ENCODE peak calls at places on chromosomes 12 and 14, in five cellular contexts. C is tibial artery, P is fibroblast of lung, E is heart left ventricle, V is right atrium auricular region. I is an unnamed sample. For H3K4me1, the result is how much of the 10 kb centered on the place peaks cover.

GRCh38 chr12:52210186-52210924 is 18.5 kb upstream of the KRT80 start:
- DNase-seq in C (peak), P (peak), E (no peak), V (peak), I (no peak)

GRCh38 chr12:85626031-85626781 is 210.0 kb downstream of the RASSF9 start:
- DNase-seq in C (no peak), P (peak), E (no peak), V (no peak), I (no peak)

GRCh38 chr14:90850487-90850886 is 34.3 kb upstream of the TTC7B start:
- DNase-seq in C (no peak), P (peak), E (no peak), V (no peak), I (no peak)

GRCh38 chr12:87687362-87687761 is 341.8 kb downstream of the C12orf50 start:
- DNase-seq in C (no peak), P (peak), E (no peak), V (no peak), I (no peak)

GRCh38 chr12:83807906-83808305 is 1104.7 kb downstream of the SLC6A15 start:
- DNase-seq in C (no peak), P (no peak), E (no peak), V (no peak), I (no peak)

GRCh38 chr12:126772171-126772864 is 1494.7 kb upstream of the TMEM132C start:
- DNase-seq in C (no peak), P (peak), E (no peak), V (no peak), I (peak)

GRCh38 chr12:54187075-54187474 is 1.7 kb downstream of the SMUG1 start:
- DNase-seq in C (no peak), P (no peak), E (no peak), V (no peak), I (no peak)

GRCh38 chr12:130223767-130224244 is 61.5 kb downstream of the FZD10 start:
- DNase-seq in C (no peak), P (no peak), E (no peak), V (no peak), I (no peak)

GRCh38 chr14:22977684-22978486 is 4.5 kb downstream of the AJUBA start:
- DNase-seq in C (peak), P (peak), E (peak), V (no peak), I (peak)

GRCh38 chr12:27462151-27462694 is 15.7 kb downstream of the SMCO2 start:
- DNase-seq in C (no peak), P (peak), E (no peak), V (no peak), I (no peak)

GRCh38 chr12:93592641-93593396 is 20.3 kb downstream of the SOCS2 start:
- DNase-seq in C (no peak), P (no peak), E (no peak), V (no peak), I (no peak)

GRCh38 chr12:93597608-93598007 is 25.1 kb downstream of the SOCS2 start:
- DNase-seq in C (no peak), P (no peak), E (no peak), V (no peak), I (no peak)

GRCh38 chr12:93593833-93594232 is 21.4 kb downstream of the SOCS2 start:
- DNase-seq in C (no peak), P (no peak), E (no peak), V (no peak), I (no peak)

GRCh38 chr12:93594766-93595165 is 22.3 kb downstream of the SOCS2 start:
- DNase-seq in C (no peak), P (no peak), E (no peak), V (no peak), I (no peak)

DNA sequence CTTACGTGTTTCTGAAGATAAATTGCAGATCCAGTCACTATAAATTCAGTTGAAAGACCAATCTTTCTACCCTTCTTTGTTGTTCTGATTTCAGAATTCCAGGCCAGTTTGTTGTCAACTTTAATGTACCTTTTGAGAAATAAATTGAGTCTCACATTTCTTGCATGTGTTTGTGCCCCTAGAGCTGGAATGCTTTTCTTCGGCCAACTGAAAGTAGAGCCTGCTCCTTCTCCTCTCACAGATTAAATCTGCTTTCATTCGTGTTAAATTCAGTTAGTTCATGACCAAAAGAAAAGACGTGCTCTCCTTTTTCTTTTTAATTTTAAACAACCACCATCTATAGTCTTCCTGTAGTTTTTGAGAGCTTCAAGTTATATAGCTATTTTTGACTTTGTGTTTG is 22.9 kb downstream of the SOCS2 start:
- DNase-seq in C (no peak), P (no peak), E (no peak), V (no peak), I (no peak)
- TF ChIP-seq CTCF in C (no peak), P (no peak), E (no peak), V (no peak), I (no peak)

GRCh38 chr12:80044694-80045046 is 54.7 kb upstream of the OTOGL start:
- DNase-seq in C (no peak), P (peak), E (no peak), V (no peak), I (no peak)

GRCh38 chr12:80038062-80038560 is 61.2 kb upstream of the OTOGL start:
- DNase-seq in C (no peak), P (no peak), E (no peak), V (no peak), I (no peak)

GRCh38 chr12:80040075-80040738 is 59.1 kb upstream of the OTOGL start:
- DNase-seq in C (no peak), P (peak), E (no peak), V (no peak), I (no peak)

GRCh38 chr12:80041071-80041470 is 58.3 kb upstream of the OTOGL start:
- DNase-seq in C (no peak), P (no peak), E (no peak), V (no peak), I (no peak)

GRCh38 chr12:80041691-80042090 is 57.6 kb upstream of the OTOGL start:
- DNase-seq in C (no peak), P (peak), E (no peak), V (no peak), I (no peak)
- H3K4me3 ChIP-seq in C (no peak), P (no peak), E (no peak), V (no peak), I (no peak)

DNA sequence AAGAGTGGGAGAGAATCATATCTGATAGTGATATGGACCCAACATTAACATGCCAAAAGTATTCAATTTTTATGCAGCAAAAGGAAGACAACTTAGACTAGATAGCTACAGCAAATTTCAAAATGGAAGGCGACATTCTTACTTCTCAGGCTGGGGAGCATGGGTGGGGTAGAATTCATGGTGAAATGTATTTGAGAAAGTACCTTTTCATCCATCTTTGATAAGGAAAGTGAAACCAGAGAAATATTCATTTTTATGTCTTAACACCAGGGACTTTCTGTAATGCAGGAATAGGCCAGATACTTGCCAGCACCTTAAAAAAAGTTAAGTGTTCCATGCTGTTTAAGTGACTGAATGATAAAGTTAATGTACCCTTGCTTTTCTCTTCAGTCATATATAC is 13.4 kb downstream of the BTG1 start:
- DNase-seq in C (no peak), P (no peak), E (no peak), V (no peak), I (no peak)
- H3K4me1 ChIP-seq in C (under half), P (under half), E (under half), V (half or more), I (under half)

GRCh38 chr14:98731701-98732100 is 540.3 kb downstream of the BCL11B start:
- DNase-seq in C (no peak), P (no peak), E (no peak), V (no peak), I (no peak)
- TF ChIP-seq CTCF in C (no peak), P (no peak), E (no peak), V (no peak), I (no peak)

GRCh38 chr12:74541074-74541473 is 3.4 kb downstream of the ATXN7L3B start:
- DNase-seq in C (no peak), P (no peak), E (no peak), V (no peak), I (no peak)
- H3K4me3 ChIP-seq in C (no peak), P (no peak), E (no peak), V (no peak), I (no peak)

GRCh38 chr14:104694475-104694950 is 5.1 kb downstream of the INF2 start:
- DNase-seq in C (no peak), P (no peak), E (no peak), V (no peak), I (no peak)

GRCh38 chr14:104693482-104694431 is 4.3 kb downstream of the INF2 start:
- DNase-seq in C (no peak), P (no peak), E (no peak), V (no peak), I (no peak)

GRCh38 chr14:104692261-104692938 is 3.0 kb downstream of the INF2 start:
- DNase-seq in C (no peak), P (no peak), E (no peak), V (no peak), I (no peak)

GRCh38 chr14:104691546-104692260 is 2.3 kb downstream of the INF2 start:
- DNase-seq in C (no peak), P (no peak), E (no peak), V (no peak), I (no peak)

GRCh38 chr14:104692939-104693315 is 3.5 kb downstream of the INF2 start:
- DNase-seq in C (no peak), P (no peak), E (no peak), V (no peak), I (no peak)
- H3K4me1 ChIP-seq in C (under half), P (under half), E (half or more), V (half or more), I (half or more)

GRCh38 chr12:57897296-57897974 is 43.9 kb upstream of the ATP23 start:
- DNase-seq in C (no peak), P (no peak), E (no peak), V (no peak), I (no peak)

GRCh38 chr12:57898308-57898970 is 42.9 kb upstream of the ATP23 start:
- DNase-seq in C (no peak), P (no peak), E (no peak), V (no peak), I (no peak)

GRCh38 chr12:57895337-57896138 is 45.8 kb upstream of the ATP23 start:
- DNase-seq in C (no peak), P (no peak), E (no peak), V (no peak), I (no peak)

GRCh38 chr12:57896139-57896436 is 45.3 kb upstream of the ATP23 start:
- DNase-seq in C (no peak), P (no peak), E (no peak), V (no peak), I (no peak)

DNA sequence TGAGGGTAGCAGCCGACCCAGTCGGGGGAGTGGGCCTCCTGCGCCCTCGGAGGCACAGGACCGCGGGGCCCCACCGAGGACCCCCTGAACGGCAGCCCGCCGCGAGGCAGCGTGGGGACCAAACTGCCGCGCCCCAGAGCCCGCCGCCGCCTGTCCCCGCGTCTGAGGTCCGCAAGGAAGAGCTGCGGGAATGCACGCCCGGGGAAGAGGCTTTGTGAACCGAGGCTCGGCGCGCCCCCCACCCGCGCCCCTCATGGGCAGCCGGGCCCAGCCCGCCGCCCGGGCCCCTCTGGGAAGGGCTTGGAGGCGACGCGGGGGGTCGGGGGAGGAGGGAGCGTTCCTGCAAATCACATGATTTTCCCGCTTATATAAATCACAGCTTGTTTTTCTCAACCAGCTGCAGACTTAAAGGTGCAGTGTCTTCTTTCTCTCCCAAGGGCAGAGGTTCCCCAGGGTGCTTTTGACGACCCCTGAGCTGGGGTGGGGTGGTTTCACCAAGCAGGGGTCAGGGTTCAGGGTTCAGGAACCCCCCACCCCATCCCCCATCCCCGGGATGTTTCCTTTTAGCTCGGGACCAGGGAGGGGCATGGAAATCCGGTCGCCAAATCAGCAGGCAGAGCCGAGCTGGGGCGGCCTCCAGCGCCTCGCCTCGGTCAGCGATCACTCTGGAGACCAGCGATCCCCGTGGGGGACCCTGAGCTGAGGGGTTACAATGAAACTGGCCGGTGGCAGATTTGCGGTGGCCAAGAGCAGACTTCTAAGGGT is 44.7 kb upstream of the ATP23 start:
- DNase-seq in C (peak), P (peak), E (peak), V (peak), I (peak)
- TF ChIP-seq CTCF in C (peak), P (peak), E (peak), V (peak), I (peak)

GRCh38 chr12:10243803-10244520 is 31.3 kb downstream of the GABARAPL1 start:
- DNase-seq in C (no peak), P (no peak), E (no peak), V (no peak), I (no peak)

GRCh38 chr12:10242539-10242938 is 29.9 kb downstream of the GABARAPL1 start:
- DNase-seq in C (no peak), P (no peak), E (no peak), V (no peak), I (no peak)

GRCh38 chr12:10241276-10241675 is 28.6 kb downstream of the GABARAPL1 start:
- DNase-seq in C (no peak), P (peak), E (no peak), V (no peak), I (no peak)

GRCh38 chr12:10236720-10237119 is 24.0 kb downstream of the GABARAPL1 start:
- DNase-seq in C (no peak), P (no peak), E (no peak), V (no peak), I (no peak)

DNA sequence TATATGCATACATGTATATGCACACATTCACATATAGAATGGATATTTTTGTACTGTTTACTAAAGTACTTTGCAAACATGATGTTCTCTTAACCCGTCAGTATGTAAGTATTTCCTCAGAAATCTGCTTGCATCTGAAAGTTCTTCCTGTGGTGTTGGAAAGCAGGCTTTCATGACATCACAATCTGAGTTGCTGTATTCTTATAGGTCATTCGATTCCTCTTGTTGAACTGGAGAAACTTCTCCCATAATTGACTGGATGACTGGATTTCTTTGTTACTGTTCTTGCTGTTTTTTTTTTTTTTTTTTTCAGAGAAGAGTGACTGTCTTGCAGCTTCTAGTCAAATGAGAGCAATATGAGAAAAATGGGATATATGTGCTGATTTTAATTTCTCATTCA is 29.1 kb downstream of the GABARAPL1 start:
- DNase-seq in C (no peak), P (no peak), E (no peak), V (no peak), I (no peak)
- H3K4me3 ChIP-seq in C (no peak), P (no peak), E (no peak), V (no peak), I (no peak)

I was measured in mucosa of descending colon.